ENCODE peak calls at places on chromosomes 5 and 9, in six cellular contexts. One of them, this sample, is unnamed.
A peak's percentile ranks its signal among the peaks of the same experiment; 100 is the strongest.

GRCh38 chr9:117926031-117926655 is 221.9 kb downstream of the TLR4 start:
- DNase-seq in T-helper 9 cell: no peak
- DNase-seq in kidney epithelial cell: peak; percentile 12
- DNase-seq in stimulated activated CD4-positive, alpha-beta T cell treated with anti-CD3 and anti-CD28 coated beads, Interleukin-12 subunit alpha, Interleukin-12 subunit beta, amount 100 ng/mL, for 4 hours: no peak
- DNase-seq in PC-9: no peak
- DNase-seq in NCI-H2029: no peak
- DNase-seq in this sample: no peak

GRCh38 chr5:78838753-78839152 is 146.4 kb downstream of the ARSB start:
- DNase-seq in T-helper 9 cell: no peak
- DNase-seq in kidney epithelial cell: no peak
- DNase-seq in stimulated activated CD4-positive, alpha-beta T cell treated with anti-CD3 and anti-CD28 coated beads, Interleukin-12 subunit alpha, Interleukin-12 subunit beta, amount 100 ng/mL, for 4 hours: no peak
- DNase-seq in PC-9: no peak
- DNase-seq in NCI-H2029: no peak
- DNase-seq in this sample: no peak

GRCh38 chr9:126303488-126303887 is 23.1 kb upstream of the MVB12B start:
- DNase-seq in T-helper 9 cell: no peak
- DNase-seq in kidney epithelial cell: no peak
- DNase-seq in stimulated activated CD4-positive, alpha-beta T cell treated with anti-CD3 and anti-CD28 coated beads, Interleukin-12 subunit alpha, Interleukin-12 subunit beta, amount 100 ng/mL, for 4 hours: no peak
- DNase-seq in PC-9: no peak
- DNase-seq in NCI-H2029: no peak
- DNase-seq in this sample: no peak

GRCh38 chr5:55629790-55630189 is 82.3 kb downstream of the SLC38A9 start:
- DNase-seq in T-helper 9 cell: no peak
- DNase-seq in kidney epithelial cell: no peak
- DNase-seq in stimulated activated CD4-positive, alpha-beta T cell treated with anti-CD3 and anti-CD28 coated beads, Interleukin-12 subunit alpha, Interleukin-12 subunit beta, amount 100 ng/mL, for 4 hours: no peak
- DNase-seq in PC-9: no peak
- DNase-seq in NCI-H2029: no peak
- DNase-seq in this sample: no peak

GRCh38 chr9:130313103-130313858 is 47.7 kb downstream of the HMCN2 start:
- DNase-seq in T-helper 9 cell: no peak
- DNase-seq in kidney epithelial cell: no peak
- DNase-seq in stimulated activated CD4-positive, alpha-beta T cell treated with anti-CD3 and anti-CD28 coated beads, Interleukin-12 subunit alpha, Interleukin-12 subunit beta, amount 100 ng/mL, for 4 hours: no peak
- DNase-seq in PC-9: no peak
- DNase-seq in NCI-H2029: peak; percentile 82
- DNase-seq in this sample: no peak

GRCh38 chr9:131500939-131501541 is 1.7 kb upstream of the POMT1 start:
- DNase-seq in T-helper 9 cell: peak; percentile 33
- DNase-seq in kidney epithelial cell: peak; percentile 77
- DNase-seq in stimulated activated CD4-positive, alpha-beta T cell treated with anti-CD3 and anti-CD28 coated beads, Interleukin-12 subunit alpha, Interleukin-12 subunit beta, amount 100 ng/mL, for 4 hours: peak; percentile 24
- DNase-seq in PC-9: peak; percentile 74
- DNase-seq in NCI-H2029: no peak
- DNase-seq in this sample: peak; percentile 43

GRCh38 chr9:4750021-4750673 is 9.1 kb upstream of the AK3 start:
- DNase-seq in T-helper 9 cell: no peak
- DNase-seq in kidney epithelial cell: no peak
- DNase-seq in stimulated activated CD4-positive, alpha-beta T cell treated with anti-CD3 and anti-CD28 coated beads, Interleukin-12 subunit alpha, Interleukin-12 subunit beta, amount 100 ng/mL, for 4 hours: no peak
- DNase-seq in PC-9: no peak
- DNase-seq in NCI-H2029: no peak
- DNase-seq in this sample: peak; percentile 17

GRCh38 chr5:127757576-127757975 is 54.4 kb downstream of the CCDC192 start:
- DNase-seq in T-helper 9 cell: no peak
- DNase-seq in kidney epithelial cell: no peak
- DNase-seq in stimulated activated CD4-positive, alpha-beta T cell treated with anti-CD3 and anti-CD28 coated beads, Interleukin-12 subunit alpha, Interleukin-12 subunit beta, amount 100 ng/mL, for 4 hours: no peak
- DNase-seq in PC-9: peak; percentile 45
- DNase-seq in NCI-H2029: no peak
- DNase-seq in this sample: peak; percentile 21

GRCh38 chr9:94576131-94576530 is 17.5 kb downstream of the FBP2 start:
- DNase-seq in T-helper 9 cell: no peak
- DNase-seq in kidney epithelial cell: no peak
- DNase-seq in stimulated activated CD4-positive, alpha-beta T cell treated with anti-CD3 and anti-CD28 coated beads, Interleukin-12 subunit alpha, Interleukin-12 subunit beta, amount 100 ng/mL, for 4 hours: no peak
- DNase-seq in PC-9: no peak
- DNase-seq in NCI-H2029: no peak
- DNase-seq in this sample: no peak

GRCh38 chr5:57174128-57174849 is 430 bp downstream of the GPBP1 start:
- DNase-seq in T-helper 9 cell: no peak
- DNase-seq in kidney epithelial cell: no peak
- DNase-seq in stimulated activated CD4-positive, alpha-beta T cell treated with anti-CD3 and anti-CD28 coated beads, Interleukin-12 subunit alpha, Interleukin-12 subunit beta, amount 100 ng/mL, for 4 hours: peak; percentile 22
- DNase-seq in PC-9: peak; percentile 46
- DNase-seq in NCI-H2029: no peak
- DNase-seq in this sample: no peak

GRCh38 chr5:79241535-79241979 is 5.6 kb downstream of the JMY start:
- DNase-seq in T-helper 9 cell: no peak
- DNase-seq in kidney epithelial cell: no peak
- DNase-seq in stimulated activated CD4-positive, alpha-beta T cell treated with anti-CD3 and anti-CD28 coated beads, Interleukin-12 subunit alpha, Interleukin-12 subunit beta, amount 100 ng/mL, for 4 hours: no peak
- DNase-seq in PC-9: no peak
- DNase-seq in NCI-H2029: no peak
- DNase-seq in this sample: no peak

GRCh38 chr9:18703086-18703750 is 229.3 kb downstream of the ADAMTSL1 start:
- DNase-seq in T-helper 9 cell: no peak
- DNase-seq in kidney epithelial cell: no peak
- DNase-seq in stimulated activated CD4-positive, alpha-beta T cell treated with anti-CD3 and anti-CD28 coated beads, Interleukin-12 subunit alpha, Interleukin-12 subunit beta, amount 100 ng/mL, for 4 hours: no peak
- DNase-seq in PC-9: no peak
- DNase-seq in NCI-H2029: no peak
- DNase-seq in this sample: no peak

GRCh38 chr5:178740926-178741325 is 10.5 kb upstream of the ZNF354A start:
- DNase-seq in T-helper 9 cell: no peak
- DNase-seq in kidney epithelial cell: no peak
- DNase-seq in stimulated activated CD4-positive, alpha-beta T cell treated with anti-CD3 and anti-CD28 coated beads, Interleukin-12 subunit alpha, Interleukin-12 subunit beta, amount 100 ng/mL, for 4 hours: no peak
- DNase-seq in PC-9: no peak
- DNase-seq in NCI-H2029: no peak
- DNase-seq in this sample: no peak

GRCh38 chr5:123035950-123036390 is 555 bp downstream of the PPIC start:
- DNase-seq in T-helper 9 cell: no peak
- DNase-seq in kidney epithelial cell: peak; percentile 1
- DNase-seq in stimulated activated CD4-positive, alpha-beta T cell treated with anti-CD3 and anti-CD28 coated beads, Interleukin-12 subunit alpha, Interleukin-12 subunit beta, amount 100 ng/mL, for 4 hours: no peak
- DNase-seq in PC-9: peak; percentile 40
- DNase-seq in NCI-H2029: no peak
- DNase-seq in this sample: no peak

This sample was measured in effector memory CD8-positive, alpha-beta T cell.